ENCODE peak calls at places on chromosomes 2 and 18, in five cellular contexts. D is GM12892, N is Kasumi-1, C is A172, F is ovary. H is an unnamed sample.
A peak's percentile ranks its signal among the peaks of the same experiment; 100 is the strongest.

GRCh38 chr2:150639917-150640538 is 152.6 kb upstream of the RND3 start:
- DNase-seq in D (no peak), N (no peak), C (no peak), F (no peak), H (no peak)

GRCh38 chr2:205732314-205732713 is 50.0 kb downstream of the NRP2 start:
- DNase-seq in D (no peak), N (no peak), C (no peak), F (no peak), H (no peak)

GRCh38 chr2:230216489-230216888 is 3.3 kb downstream of the SP110 start:
- DNase-seq in D (no peak), N (peak; percentile 13), C (no peak), F (no peak), H (no peak)

GRCh38 chr2:86764661-86765307 is 25.9 kb downstream of the CD8A start:
- DNase-seq in D (no peak), N (peak; percentile 76), C (peak; percentile 49), F (no peak), H (peak; percentile 60)

GRCh38 chr2:85753525-85754312 is at the start of gene ATOH8:
- DNase-seq in D (peak; percentile 49), N (peak; percentile 41), C (no peak), F (peak; percentile 74), H (peak; percentile 58)

GRCh38 chr2:118750959-118751565 is 96.4 kb downstream of the EN1 start:
- DNase-seq in D (no peak), N (no peak), C (peak; percentile 50), F (no peak), H (no peak)

GRCh38 chr18:79952457-79952995 is 1.1 kb upstream of the SLC66A2 start:
- DNase-seq in D (no peak), N (no peak), C (no peak), F (peak; percentile 11), H (no peak)

GRCh38 chr2:14082640-14083039 is 549.9 kb upstream of the LRATD1 start:
- DNase-seq in D (no peak), N (no peak), C (no peak), F (no peak), H (no peak)

GRCh38 chr2:165203689-165204559 is at the start of gene SCN3A:
- DNase-seq in D (no peak), N (peak; percentile 67), C (peak; percentile 52), F (no peak), H (peak; percentile 4)

GRCh38 chr18:32093106-32093511 is 1.4 kb downstream of the RNF138 start:
- DNase-seq in D (peak; percentile 41), N (peak; percentile 56), C (peak; percentile 30), F (peak; percentile 37), H (peak; percentile 53)

GRCh38 chr2:223941579-223942277 is 3.4 kb downstream of the WDFY1 start:
- DNase-seq in D (no peak), N (no peak), C (peak; percentile 91), F (no peak), H (peak; percentile 62)

GRCh38 chr2:186697536-186697935 is 3.7 kb downstream of the FAM171B start:
- DNase-seq in D (no peak), N (no peak), C (no peak), F (no peak), H (no peak)

GRCh38 chr2:178806543-178806942 is 680 bp downstream of the TTN start:
- DNase-seq in D (no peak), N (no peak), C (no peak), F (no peak), H (no peak)

GRCh38 chr18:48902856-48903601 is 47.7 kb downstream of the SMAD7 start:
- DNase-seq in D (no peak), N (no peak), C (no peak), F (no peak), H (no peak)

GRCh38 chr2:72932045-72932444 is 14.7 kb downstream of the EMX1 start:
- DNase-seq in D (no peak), N (no peak), C (peak; percentile 62), F (no peak), H (no peak)

GRCh38 chr2:192669505-192670082 is 474.9 kb upstream of the TMEFF2 start:
- DNase-seq in D (no peak), N (no peak), C (peak; percentile 46), F (no peak), H (no peak)

GRCh38 chr2:81550277-81550676 is 1245.7 kb upstream of the LRRTM1 start:
- DNase-seq in D (no peak), N (no peak), C (no peak), F (no peak), H (no peak)

GRCh38 chr2:238420878-238421694 is 5.6 kb upstream of the ASB1 start:
- DNase-seq in D (no peak), N (no peak), C (no peak), F (no peak), H (no peak)

GRCh38 chr2:32484907-32485306 is 128.1 kb downstream of the BIRC6 start:
- DNase-seq in D (no peak), N (peak; percentile 73), C (peak; percentile 88), F (no peak), H (no peak)

GRCh38 chr18:76450912-76451421 is 44.1 kb downstream of the ZNF516 start:
- DNase-seq in D (no peak), N (peak; percentile 75), C (peak; percentile 50), F (peak; percentile 48), H (peak; percentile 48)

GRCh38 chr2:159921752-159922404 is 123.9 kb upstream of the CD302 start:
- DNase-seq in D (peak; percentile 57), N (peak; percentile 84), C (no peak), F (peak; percentile 63), H (peak; percentile 84)

GRCh38 chr18:35691625-35692024 is 110.1 kb downstream of the GALNT1 start:
- DNase-seq in D (no peak), N (no peak), C (no peak), F (no peak), H (no peak)

GRCh38 chr2:27802547-27802946 is 31.0 kb downstream of the MRPL33 start:
- DNase-seq in D (no peak), N (no peak), C (no peak), F (no peak), H (no peak)

GRCh38 chr2:198178766-198179165 is 374.4 kb downstream of the PLCL1 start:
- DNase-seq in D (no peak), N (peak; percentile 4), C (no peak), F (no peak), H (no peak)

GRCh38 chr2:807300-807699 is 130.1 kb upstream of the TMEM18 start:
- DNase-seq in D (no peak), N (no peak), C (no peak), F (no peak), H (no peak)

GRCh38 chr2:172404824-172405223 is 22.6 kb upstream of the ITGA6 start:
- DNase-seq in D (no peak), N (no peak), C (peak; percentile 67), F (no peak), H (no peak)

GRCh38 chr2:85266424-85267041 is 61.3 kb downstream of the TGOLN2 start:
- DNase-seq in D (peak; percentile 43), N (peak; percentile 19), C (peak; percentile 42), F (peak; percentile 73), H (peak; percentile 78)

GRCh38 chr2:215527738-215528137 is 91.9 kb upstream of the FN1 start:
- DNase-seq in D (no peak), N (no peak), C (no peak), F (no peak), H (no peak)

GRCh38 chr2:10575566-10576300 is 114.0 kb downstream of the NOL10 start:
- DNase-seq in D (no peak), N (no peak), C (peak; percentile 96), F (no peak), H (no peak)

GRCh38 chr2:122528061-122528460 is 772.6 kb downstream of the TSN start:
- DNase-seq in D (no peak), N (no peak), C (no peak), F (no peak), H (no peak)

GRCh38 chr2:201580486-201580885 is 62.8 kb downstream of the TMEM237 start:
- DNase-seq in D (no peak), N (no peak), C (no peak), F (no peak), H (no peak)

GRCh38 chr2:111523009-111523408 is 361.0 kb downstream of the ANAPC1 start:
- DNase-seq in D (no peak), N (no peak), C (no peak), F (no peak), H (no peak)

GRCh38 chr2:16093639-16094447 is 153.5 kb downstream of the MYCN start:
- DNase-seq in D (no peak), N (no peak), C (no peak), F (no peak), H (no peak)

GRCh38 chr18:63320690-63321265 is 1.2 kb upstream of the BCL2 start:
- DNase-seq in D (peak; percentile 19), N (peak; percentile 60), C (no peak), F (peak; percentile 57), H (peak; percentile 58)

GRCh38 chr2:101790856-101791255 is 93.3 kb downstream of the MAP4K4 start:
- DNase-seq in D (no peak), N (no peak), C (no peak), F (peak; percentile 35), H (no peak)

GRCh38 chr2:145350011-145350410 is 830.1 kb upstream of the ZEB2 start:
- DNase-seq in D (no peak), N (no peak), C (peak; percentile 26), F (no peak), H (no peak)

H was measured in GM10248.